ENCODE peak calls at places on chromosome 19, in ten cellular contexts. One of them, this sample, is unnamed.

GRCh38 chr19:3296446-3296845 is 69.9 kb upstream of the NFIC start:
- DNase-seq in fibroblast of pulmonary artery: no peak
- DNase-seq in kidney: no peak
- DNase-seq in Caki2: no peak
- DNase-seq in NCI-H1092: no peak
- DNase-seq in NCI-H146: no peak
- DNase-seq in NCI-H2107: no peak
- DNase-seq in thoracic aorta: no peak
- DNase-seq in CD4-positive, CD25-positive, alpha-beta regulatory T cell: no peak
- DNase-seq in ovary: no peak
- DNase-seq in this sample: no peak

GRCh38 chr19:3852614-3853254 is 16.1 kb downstream of the ZFR2 start:
- DNase-seq in kidney: no peak
- DNase-seq in NCI-H2107: no peak
- DNase-seq in thoracic aorta: no peak
- DNase-seq in NCI-H146: peak
- DNase-seq in ovary: no peak
- DNase-seq in NCI-H1092: no peak
- DNase-seq in fibroblast of pulmonary artery: peak
- DNase-seq in Caki2: peak
- DNase-seq in CD4-positive, CD25-positive, alpha-beta regulatory T cell: no peak
- DNase-seq in this sample: no peak

GRCh38 chr19:7677664-7678311 is 898 bp downstream of the MCEMP1 start:
- DNase-seq in ovary: no peak
- DNase-seq in thoracic aorta: no peak
- DNase-seq in NCI-H1092: no peak
- DNase-seq in fibroblast of pulmonary artery: no peak
- DNase-seq in NCI-H2107: no peak
- DNase-seq in kidney: no peak
- DNase-seq in CD4-positive, CD25-positive, alpha-beta regulatory T cell: no peak
- DNase-seq in NCI-H146: no peak
- DNase-seq in Caki2: no peak
- DNase-seq in this sample: no peak

GRCh38 chr19:34145741-34146202 is 26.5 kb upstream of the LSM14A start:
- DNase-seq in NCI-H2107: no peak
- DNase-seq in kidney: no peak
- DNase-seq in CD4-positive, CD25-positive, alpha-beta regulatory T cell: peak
- DNase-seq in NCI-H146: peak
- DNase-seq in thoracic aorta: no peak
- DNase-seq in fibroblast of pulmonary artery: peak
- DNase-seq in Caki2: peak
- DNase-seq in ovary: peak
- DNase-seq in NCI-H1092: no peak
- DNase-seq in this sample: peak

GRCh38 chr19:10566658-10567410 is 1.0 kb upstream of the KRI1 start:
- DNase-seq in kidney: peak
- DNase-seq in NCI-H2107: no peak
- DNase-seq in NCI-H1092: no peak
- DNase-seq in fibroblast of pulmonary artery: no peak
- DNase-seq in Caki2: no peak
- DNase-seq in CD4-positive, CD25-positive, alpha-beta regulatory T cell: peak
- DNase-seq in ovary: peak
- DNase-seq in NCI-H146: no peak
- DNase-seq in thoracic aorta: no peak
- DNase-seq in this sample: no peak

GRCh38 chr19:53958168-53958571 is 4.6 kb upstream of the CACNG8 start:
- DNase-seq in NCI-H2107: no peak
- DNase-seq in NCI-H1092: peak
- DNase-seq in thoracic aorta: no peak
- DNase-seq in kidney: no peak
- DNase-seq in Caki2: no peak
- DNase-seq in CD4-positive, CD25-positive, alpha-beta regulatory T cell: no peak
- DNase-seq in fibroblast of pulmonary artery: peak
- DNase-seq in ovary: no peak
- DNase-seq in NCI-H146: no peak
- DNase-seq in this sample: no peak

GRCh38 chr19:12126707-12127106 is 13.4 kb downstream of the ZNF20 start:
- DNase-seq in NCI-H2107: no peak
- DNase-seq in thoracic aorta: no peak
- DNase-seq in ovary: no peak
- DNase-seq in fibroblast of pulmonary artery: peak
- DNase-seq in kidney: no peak
- DNase-seq in NCI-H1092: no peak
- DNase-seq in NCI-H146: peak
- DNase-seq in CD4-positive, CD25-positive, alpha-beta regulatory T cell: no peak
- DNase-seq in Caki2: no peak
- DNase-seq in this sample: no peak

GRCh38 chr19:44050740-44051653 is 839 bp upstream of the ZNF223 start:
- DNase-seq in thoracic aorta: no peak
- DNase-seq in CD4-positive, CD25-positive, alpha-beta regulatory T cell: no peak
- DNase-seq in ovary: no peak
- DNase-seq in fibroblast of pulmonary artery: peak
- DNase-seq in NCI-H1092: no peak
- DNase-seq in kidney: no peak
- DNase-seq in NCI-H146: peak
- DNase-seq in NCI-H2107: peak
- DNase-seq in Caki2: no peak
- DNase-seq in this sample: no peak

GRCh38 chr19:46678110-46678732 is 17.2 kb upstream of the DACT3 start:
- DNase-seq in kidney: no peak
- DNase-seq in NCI-H1092: no peak
- DNase-seq in CD4-positive, CD25-positive, alpha-beta regulatory T cell: peak
- DNase-seq in NCI-H2107: no peak
- DNase-seq in ovary: no peak
- DNase-seq in thoracic aorta: no peak
- DNase-seq in Caki2: peak
- DNase-seq in fibroblast of pulmonary artery: peak
- DNase-seq in NCI-H146: no peak
- DNase-seq in this sample: no peak

GRCh38 chr19:55158848-55159793 is 1.6 kb upstream of the TNNI3 start:
- DNase-seq in fibroblast of pulmonary artery: peak
- DNase-seq in NCI-H1092: no peak
- DNase-seq in thoracic aorta: no peak
- DNase-seq in ovary: no peak
- DNase-seq in kidney: no peak
- DNase-seq in Caki2: no peak
- DNase-seq in CD4-positive, CD25-positive, alpha-beta regulatory T cell: no peak
- DNase-seq in NCI-H146: peak
- DNase-seq in NCI-H2107: no peak
- DNase-seq in this sample: no peak

GRCh38 chr19:44757057-44757734 is 8.7 kb downstream of the BCL3 start:
- DNase-seq in fibroblast of pulmonary artery: peak
- DNase-seq in CD4-positive, CD25-positive, alpha-beta regulatory T cell: no peak
- DNase-seq in NCI-H2107: no peak
- DNase-seq in Caki2: no peak
- DNase-seq in NCI-H1092: no peak
- DNase-seq in kidney: peak
- DNase-seq in thoracic aorta: peak
- DNase-seq in NCI-H146: no peak
- DNase-seq in ovary: peak
- DNase-seq in this sample: no peak

GRCh38 chr19:12834976-12835757 is 788 bp upstream of the RTBDN start:
- DNase-seq in NCI-H146: peak
- DNase-seq in Caki2: no peak
- DNase-seq in NCI-H2107: peak
- DNase-seq in ovary: peak
- DNase-seq in fibroblast of pulmonary artery: no peak
- DNase-seq in NCI-H1092: peak
- DNase-seq in thoracic aorta: no peak
- DNase-seq in kidney: no peak
- DNase-seq in CD4-positive, CD25-positive, alpha-beta regulatory T cell: no peak
- DNase-seq in this sample: peak

GRCh38 chr19:49506575-49507105 is 5.8 kb upstream of the FCGRT start:
- DNase-seq in NCI-H146: peak
- DNase-seq in thoracic aorta: no peak
- DNase-seq in ovary: no peak
- DNase-seq in Caki2: peak
- DNase-seq in kidney: no peak
- DNase-seq in fibroblast of pulmonary artery: peak
- DNase-seq in CD4-positive, CD25-positive, alpha-beta regulatory T cell: peak
- DNase-seq in NCI-H1092: no peak
- DNase-seq in NCI-H2107: no peak
- DNase-seq in this sample: peak

GRCh38 chr19:16376649-16377048 is 52.0 kb downstream of the KLF2 start:
- DNase-seq in Caki2: no peak
- DNase-seq in NCI-H1092: no peak
- DNase-seq in thoracic aorta: no peak
- DNase-seq in fibroblast of pulmonary artery: no peak
- DNase-seq in ovary: no peak
- DNase-seq in NCI-H2107: no peak
- DNase-seq in NCI-H146: no peak
- DNase-seq in CD4-positive, CD25-positive, alpha-beta regulatory T cell: no peak
- DNase-seq in kidney: peak
- DNase-seq in this sample: no peak

GRCh38 chr19:15859187-15859586 is 38.7 kb downstream of the CYP4F2 start:
- DNase-seq in thoracic aorta: no peak
- DNase-seq in fibroblast of pulmonary artery: no peak
- DNase-seq in NCI-H2107: no peak
- DNase-seq in Caki2: no peak
- DNase-seq in ovary: no peak
- DNase-seq in kidney: no peak
- DNase-seq in NCI-H146: no peak
- DNase-seq in CD4-positive, CD25-positive, alpha-beta regulatory T cell: no peak
- DNase-seq in NCI-H1092: no peak
- DNase-seq in this sample: no peak

GRCh38 chr19:12513531-12514061 is 29.0 kb upstream of the ZNF709 start:
- DNase-seq in NCI-H1092: no peak
- DNase-seq in ovary: peak
- DNase-seq in NCI-H2107: no peak
- DNase-seq in CD4-positive, CD25-positive, alpha-beta regulatory T cell: no peak
- DNase-seq in NCI-H146: no peak
- DNase-seq in kidney: peak
- DNase-seq in Caki2: no peak
- DNase-seq in fibroblast of pulmonary artery: no peak
- DNase-seq in thoracic aorta: no peak
- DNase-seq in this sample: no peak

GRCh38 chr19:35743640-35744306 is 1.4 kb downstream of the U2AF1L4 start:
- DNase-seq in NCI-H146: no peak
- DNase-seq in NCI-H2107: no peak
- DNase-seq in ovary: no peak
- DNase-seq in NCI-H1092: no peak
- DNase-seq in CD4-positive, CD25-positive, alpha-beta regulatory T cell: no peak
- DNase-seq in Caki2: no peak
- DNase-seq in fibroblast of pulmonary artery: no peak
- DNase-seq in thoracic aorta: no peak
- DNase-seq in kidney: peak
- DNase-seq in this sample: no peak

GRCh38 chr19:28905996-28906395 is 307.0 kb downstream of the UQCRFS1 start:
- DNase-seq in NCI-H2107: no peak
- DNase-seq in thoracic aorta: no peak
- DNase-seq in CD4-positive, CD25-positive, alpha-beta regulatory T cell: no peak
- DNase-seq in NCI-H146: no peak
- DNase-seq in NCI-H1092: no peak
- DNase-seq in ovary: no peak
- DNase-seq in Caki2: no peak
- DNase-seq in kidney: no peak
- DNase-seq in fibroblast of pulmonary artery: peak
- DNase-seq in this sample: no peak

GRCh38 chr19:743168-743687 is 7.7 kb upstream of the MISP start:
- DNase-seq in ovary: no peak
- DNase-seq in NCI-H2107: no peak
- DNase-seq in fibroblast of pulmonary artery: no peak
- DNase-seq in Caki2: no peak
- DNase-seq in thoracic aorta: no peak
- DNase-seq in CD4-positive, CD25-positive, alpha-beta regulatory T cell: no peak
- DNase-seq in kidney: peak
- DNase-seq in NCI-H146: peak
- DNase-seq in NCI-H1092: no peak
- DNase-seq in this sample: no peak

This sample was measured in NCI-H524.